ENCODE peak calls at places on chromosomes 5 and 9, in eight cellular contexts. U is psoas muscle; R is stimulated activated naive B cell treated with anti-CD40 and anti-IgM and Interleukin-4, amounts not matched to agents 10 μg/mL and 1 μg/mL and 100 μg/mL, for 72 hours; T is stimulated activated CD4-positive, alpha-beta T cell treated with anti-CD3 and anti-CD28 coated beads, Interleukin-15, amount 100 ng/mL, for 1 hour; W is ACHN; Y is H4; N is nephron progenitor cell; G is naive thymus-derived CD4-positive, alpha-beta T cell. P is an unnamed sample.
A peak's percentile ranks its signal among the peaks of the same experiment; 100 is the strongest.

GRCh38 chr5:53376853-53377252 is 103.6 kb upstream of the FST start:
- DNase-seq in U (no peak), R (no peak), T (no peak), W (no peak), Y (no peak), N (no peak), G (no peak), P (no peak)

GRCh38 chr5:16245249-16245648 is 65.7 kb upstream of the MARCHF11 start:
- DNase-seq in U (no peak), R (no peak), T (no peak), W (no peak), Y (no peak), N (no peak), G (no peak), P (no peak)

GRCh38 chr9:127637322-127637847 is 25.3 kb downstream of the STXBP1 start:
- DNase-seq in U (peak; percentile 31), R (no peak), T (no peak), W (no peak), Y (peak; percentile 59), N (no peak), G (no peak), P (no peak)

GRCh38 chr5:77987331-77987730 is 211.2 kb upstream of the TBCA start:
- DNase-seq in U (no peak), R (no peak), T (no peak), W (no peak), Y (no peak), N (no peak), G (no peak), P (no peak)

GRCh38 chr9:105126233-105126632 is 118.2 kb upstream of the SLC44A1 start:
- DNase-seq in U (no peak), R (no peak), T (no peak), W (no peak), Y (no peak), N (no peak), G (no peak), P (no peak)

GRCh38 chr5:119304439-119304838 is 51.4 kb upstream of the TNFAIP8 start:
- DNase-seq in U (no peak), R (no peak), T (no peak), W (peak; percentile 16), Y (no peak), N (no peak), G (no peak), P (no peak)

GRCh38 chr9:35741740-35742139 is 7.3 kb downstream of the GBA2 start:
- DNase-seq in U (no peak), R (no peak), T (no peak), W (no peak), Y (no peak), N (no peak), G (no peak), P (no peak)

GRCh38 chr5:53323943-53324642 is 156.3 kb upstream of the FST start:
- DNase-seq in U (no peak), R (no peak), T (no peak), W (no peak), Y (no peak), N (no peak), G (no peak), P (no peak)

GRCh38 chr9:78669591-78669990 is 372.7 kb downstream of the PSAT1 start:
- DNase-seq in U (no peak), R (no peak), T (no peak), W (no peak), Y (no peak), N (no peak), G (no peak), P (no peak)

GRCh38 chr5:53334431-53334941 is 145.9 kb upstream of the FST start:
- DNase-seq in U (no peak), R (no peak), T (no peak), W (no peak), Y (no peak), N (no peak), G (no peak), P (no peak)

GRCh38 chr5:154418344-154418820 is 27.4 kb upstream of the SAP30L start:
- DNase-seq in U (no peak), R (no peak), T (no peak), W (no peak), Y (no peak), N (no peak), G (no peak), P (no peak)

GRCh38 chr9:72911247-72911775 is 41.5 kb downstream of the ALDH1A1 start:
- DNase-seq in U (no peak), R (no peak), T (no peak), W (no peak), Y (no peak), N (no peak), G (no peak), P (no peak)

GRCh38 chr5:75509956-75510355 is 1.5 kb downstream of the CERT1 start:
- DNase-seq in U (no peak), R (no peak), T (no peak), W (peak; percentile 49), Y (peak; percentile 14), N (no peak), G (no peak), P (no peak)

GRCh38 chr5:170278611-170279500 is 18.7 kb downstream of the LCP2 start:
- DNase-seq in U (no peak), R (peak; percentile 83), T (peak; percentile 60), W (no peak), Y (no peak), N (no peak), G (peak; percentile 93), P (no peak)

GRCh38 chr9:130870491-130871381 is 25.9 kb downstream of the QRFP start:
- DNase-seq in U (no peak), R (peak; percentile 72), T (no peak), W (no peak), Y (no peak), N (no peak), G (no peak), P (no peak)

GRCh38 chr5:143359869-143360268 is 43.6 kb downstream of the NR3C1 start:
- DNase-seq in U (no peak), R (no peak), T (no peak), W (no peak), Y (no peak), N (no peak), G (no peak), P (no peak)

GRCh38 chr5:69414885-69415583 is at the start of gene MARVELD2:
- DNase-seq in U (peak; percentile 40), R (peak; percentile 17), T (peak; percentile 24), W (peak; percentile 69), Y (no peak), N (peak; percentile 80), G (peak; percentile 23), P (peak; percentile 96)

GRCh38 chr5:9898319-9898718 is 268.2 kb upstream of the TAS2R1 start:
- DNase-seq in U (no peak), R (no peak), T (no peak), W (peak; percentile 43), Y (peak; percentile 56), N (no peak), G (no peak), P (peak; percentile 68)

GRCh38 chr9:134518004-134518606 is 123.5 kb upstream of the COL5A1 start:
- DNase-seq in U (peak; percentile 65), R (no peak), T (no peak), W (no peak), Y (no peak), N (no peak), G (no peak), P (no peak)

GRCh38 chr9:94987731-94988130 is 261.2 kb downstream of the AOPEP start:
- DNase-seq in U (no peak), R (no peak), T (no peak), W (no peak), Y (no peak), N (no peak), G (no peak), P (no peak)

GRCh38 chr5:14332746-14333145 is 189.6 kb downstream of the TRIO start:
- DNase-seq in U (no peak), R (no peak), T (no peak), W (no peak), Y (no peak), N (no peak), G (no peak), P (no peak)

GRCh38 chr9:137691648-137692357 is 73.0 kb downstream of the EHMT1 start:
- DNase-seq in U (no peak), R (no peak), T (no peak), W (no peak), Y (no peak), N (no peak), G (no peak), P (no peak)

GRCh38 chr9:89686134-89686533 is 81.3 kb downstream of the GADD45G start:
- DNase-seq in U (no peak), R (no peak), T (no peak), W (no peak), Y (no peak), N (no peak), G (no peak), P (peak; percentile 85)

GRCh38 chr5:123180178-123180577 is 91.1 kb downstream of the PRDM6 start:
- DNase-seq in U (peak; percentile 60), R (no peak), T (no peak), W (no peak), Y (no peak), N (no peak), G (no peak), P (no peak)

GRCh38 chr9:36868591-36869282 is 165.3 kb downstream of the PAX5 start:
- DNase-seq in U (no peak), R (no peak), T (no peak), W (no peak), Y (no peak), N (no peak), G (no peak), P (peak; percentile 39)

GRCh38 chr5:90560771-90561170 is 2.2 kb downstream of the ADGRV1 start:
- DNase-seq in U (no peak), R (no peak), T (no peak), W (no peak), Y (no peak), N (no peak), G (no peak), P (no peak)

GRCh38 chr5:11062379-11062778 is 301.3 kb upstream of the DAP start:
- DNase-seq in U (no peak), R (no peak), T (no peak), W (no peak), Y (no peak), N (no peak), G (no peak), P (no peak)

GRCh38 chr5:132019337-132019736 is 7.9 kb upstream of the ACSL6 start:
- DNase-seq in U (no peak), R (no peak), T (no peak), W (no peak), Y (no peak), N (no peak), G (no peak), P (no peak)

GRCh38 chr5:147452137-147452838 is 57.6 kb downstream of the DPYSL3 start:
- DNase-seq in U (no peak), R (no peak), T (no peak), W (no peak), Y (no peak), N (peak; percentile 8), G (no peak), P (no peak)

GRCh38 chr5:150618588-150619281 is 21.7 kb upstream of the SYNPO start:
- DNase-seq in U (no peak), R (no peak), T (no peak), W (no peak), Y (no peak), N (no peak), G (no peak), P (peak; percentile 60)

GRCh38 chr9:112844771-112845542 is 45.7 kb downstream of the SLC46A2 start:
- DNase-seq in U (peak; percentile 78), R (peak; percentile 59), T (peak; percentile 66), W (peak; percentile 73), Y (peak; percentile 67), N (peak; percentile 83), G (peak; percentile 62), P (peak; percentile 49)

GRCh38 chr5:53825016-53825415 is 264.6 kb downstream of the NDUFS4 start:
- DNase-seq in U (no peak), R (no peak), T (no peak), W (no peak), Y (no peak), N (peak; percentile 6), G (no peak), P (no peak)

GRCh38 chr5:166117062-166117743 is 2174.2 kb upstream of the WWC1 start:
- DNase-seq in U (no peak), R (no peak), T (no peak), W (no peak), Y (peak; percentile 14), N (no peak), G (no peak), P (no peak)

GRCh38 chr5:673837-674629 is 19.1 kb downstream of the TPPP start:
- DNase-seq in U (peak; percentile 44), R (no peak), T (no peak), W (no peak), Y (no peak), N (no peak), G (no peak), P (no peak)